ENCODE peak calls at places on chromosomes 7 and 10, in six cellular contexts. K is body of pancreas, W is fibroblast of the aortic adventitia, I is BJ, M is Peyer's patch, A is psoas muscle. D is an unnamed sample.

GRCh38 chr10:101772895-101773761 is 2.8 kb downstream of the FGF8 start:
- DNase-seq in K (no peak), W (no peak), I (no peak), M (no peak), A (no peak), D (no peak)

GRCh38 chr10:114019226-114019625 is 24.4 kb upstream of the ADRB1 start:
- DNase-seq in K (no peak), W (no peak), I (no peak), M (no peak), A (no peak), D (no peak)

GRCh38 chr10:49183596-49184542 is 4.3 kb downstream of the TMEM273 start:
- DNase-seq in K (no peak), W (no peak), I (no peak), M (no peak), A (no peak), D (no peak)

GRCh38 chr10:118977022-118977599 is 52.4 kb upstream of the NANOS1 start:
- DNase-seq in K (no peak), W (no peak), I (no peak), M (no peak), A (no peak), D (no peak)

GRCh38 chr10:126525326-126525725 is 137.0 kb upstream of the ADAM12 start:
- DNase-seq in K (no peak), W (no peak), I (no peak), M (no peak), A (no peak), D (no peak)

GRCh38 chr7:104328308-104328969 is at the start of gene LHFPL3:
- DNase-seq in K (no peak), W (no peak), I (no peak), M (peak), A (no peak), D (no peak)

GRCh38 chr10:30647089-30647488 is 17.5 kb upstream of the LYZL2 start:
- DNase-seq in K (no peak), W (no peak), I (no peak), M (no peak), A (no peak), D (no peak)

GRCh38 chr7:128938524-128939074 is 872 bp downstream of the IRF5 start:
- DNase-seq in K (no peak), W (no peak), I (no peak), M (no peak), A (no peak), D (no peak)

GRCh38 chr7:158827411-158828342 is 1.6 kb downstream of the ESYT2 start:
- DNase-seq in K (no peak), W (peak), I (no peak), M (no peak), A (no peak), D (no peak)

GRCh38 chr10:72173635-72174296 is 42.0 kb upstream of the ANAPC16 start:
- DNase-seq in K (no peak), W (no peak), I (no peak), M (no peak), A (no peak), D (no peak)

GRCh38 chr10:3525832-3526449 is 259.1 kb downstream of the KLF6 start:
- DNase-seq in K (peak), W (peak), I (peak), M (no peak), A (peak), D (peak)
- H3K4me3 ChIP-seq in K (no peak), W (no peak), I (no peak), M (no peak), A (no peak), D (no peak)

DNA sequence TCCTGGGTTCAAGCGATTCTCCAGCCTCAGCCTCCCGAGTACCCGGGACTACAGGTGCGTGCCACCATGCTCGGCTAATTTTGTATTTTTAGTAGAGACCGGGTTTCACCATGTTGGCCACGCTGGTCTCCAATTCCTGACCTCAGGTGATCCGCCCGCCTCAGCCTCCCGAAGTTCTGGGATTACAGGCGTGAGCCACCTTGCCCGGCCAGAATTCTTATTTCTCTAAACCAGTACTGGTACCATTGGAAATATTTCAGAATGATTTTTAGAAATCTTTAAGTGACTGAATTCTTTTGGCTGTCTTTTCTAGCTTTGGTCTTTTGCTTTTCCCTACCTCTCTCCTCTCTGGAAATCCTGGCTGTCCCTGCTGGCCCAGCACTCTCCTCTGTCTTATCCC is 2.8 kb downstream of the GNAI1 start:
- DNase-seq in K (no peak), W (no peak), I (no peak), M (no peak), A (no peak), D (no peak)
- H3K4me3 ChIP-seq in K (no peak), W (no peak), I (no peak), M (no peak), A (peak), D (no peak)

DNA sequence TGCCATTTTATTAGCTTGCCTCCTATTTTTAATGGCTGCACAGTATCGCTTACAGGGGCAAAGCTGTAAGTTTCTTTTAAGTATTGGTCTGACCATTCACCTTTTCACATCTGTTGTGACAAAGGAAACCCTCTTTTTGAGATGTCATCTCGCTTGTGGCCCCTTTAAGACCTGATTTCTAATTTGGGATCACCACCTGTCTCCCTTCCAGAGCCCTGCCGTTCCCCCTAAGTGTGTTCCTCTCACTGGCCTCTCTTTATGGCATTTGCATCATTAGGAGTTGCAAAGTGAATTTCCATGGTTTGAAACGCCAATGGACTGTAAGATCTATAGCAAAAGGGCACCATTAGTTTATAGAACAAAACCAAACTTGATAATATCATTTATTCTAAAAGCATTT is 1.4 kb downstream of the EPDR1 start:
- DNase-seq in K (no peak), W (no peak), I (no peak), M (no peak), A (no peak), D (no peak)
- H3K4me3 ChIP-seq in K (no peak), W (peak), I (no peak), M (peak), A (peak), D (no peak)

GRCh38 chr7:41785265-41785664 is 82.4 kb upstream of the INHBA start:
- DNase-seq in K (no peak), W (no peak), I (no peak), M (no peak), A (no peak), D (no peak)
- H3K4me3 ChIP-seq in K (no peak), W (no peak), I (no peak), M (no peak), A (no peak), D (no peak)

GRCh38 chr7:27099224-27099838 is 3.2 kb downstream of the HOXA2 start:
- DNase-seq in K (no peak), W (peak), I (no peak), M (no peak), A (no peak), D (no peak)
- H3K4me3 ChIP-seq in K (no peak), W (peak), I (no peak), M (peak), A (peak), D (no peak)

GRCh38 chr7:12567015-12567414 is 3.5 kb upstream of the SCIN start:
- DNase-seq in K (no peak), W (no peak), I (no peak), M (no peak), A (no peak), D (no peak)

GRCh38 chr7:12570148-12570528 is 382 bp upstream of the SCIN start:
- DNase-seq in K (peak), W (no peak), I (no peak), M (peak), A (no peak), D (no peak)

GRCh38 chr7:12570529-12571461 is at the start of gene SCIN:
- DNase-seq in K (peak), W (no peak), I (no peak), M (peak), A (peak), D (no peak)

GRCh38 chr7:12571691-12572090 is 1.2 kb downstream of the SCIN start:
- DNase-seq in K (no peak), W (no peak), I (no peak), M (no peak), A (no peak), D (no peak)

GRCh38 chr7:12569673-12570072 is 847 bp upstream of the SCIN start:
- DNase-seq in K (no peak), W (no peak), I (no peak), M (no peak), A (no peak), D (no peak)
- H3K4me3 ChIP-seq in K (no peak), W (no peak), I (no peak), M (peak), A (no peak), D (no peak)

GRCh38 chr10:21171936-21172773 is 275.0 kb upstream of the NEBL start:
- DNase-seq in K (peak), W (no peak), I (no peak), M (no peak), A (no peak), D (no peak)
- H3K4me3 ChIP-seq in K (no peak), W (no peak), I (no peak), M (peak), A (no peak), D (peak)

DNA sequence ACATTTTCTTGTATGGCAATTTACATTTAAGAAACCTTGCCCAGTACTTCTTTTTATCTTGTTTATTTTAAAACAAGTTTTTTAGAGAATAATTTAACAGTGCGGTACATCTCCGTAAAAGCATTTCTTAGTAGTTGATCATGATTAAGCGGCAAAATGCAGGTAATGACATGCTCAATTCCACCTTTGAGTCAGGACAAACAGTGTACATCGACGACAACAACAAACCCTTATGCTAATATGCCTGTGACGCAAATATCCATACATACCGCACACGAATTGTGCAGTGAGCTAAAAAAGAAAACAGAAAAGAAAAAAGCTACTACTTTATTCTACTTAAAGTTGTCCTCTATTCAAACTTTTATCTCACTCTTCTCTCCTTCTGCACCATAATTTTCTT is 1.9 kb downstream of the MAGI2 start:
- DNase-seq in K (no peak), W (no peak), I (no peak), M (no peak), A (no peak), D (no peak)
- H3K4me3 ChIP-seq in K (no peak), W (peak), I (peak), M (peak), A (peak), D (peak)

D was measured in skeletal muscle cell.